ENCODE peak calls at places on chromosomes 1 and 21, in ten cellular contexts. L is memory B cell; Q is activated CD4-positive, alpha-beta T cell treated with anti-CD3 and anti-CD28 coated beads, Interleukin-2, amount 10 ng/mL, durations not matched to agents 7 days and 5 days; V is stimulated activated CD4-positive, alpha-beta T cell treated with anti-CD3 and anti-CD28 coated beads, Interleukin-12 subunit alpha, Interleukin-12 subunit beta, amount 100 ng/mL, for 48 hours; B is NCI-H146; G is KG1; R is GM23248; J is RPMI8226; H is stimulated activated CD8-positive, alpha-beta memory T cell treated with anti-CD3 and anti-CD28 coated beads, Interleukin-4, amount 100 ng/mL, for 1 hour; U is iPS DF 19.7. P is an unnamed sample.
A peak's percentile ranks its signal among the peaks of the same experiment; 100 is the strongest.

GRCh38 chr1:180278791-180279432 is 48.8 kb downstream of the LHX4 start:
- DNase-seq in Q (no peak), B (no peak), J (no peak), G (peak; percentile 17), V (no peak), H (no peak), R (no peak), L (no peak), U (no peak), P (peak; percentile 18)

GRCh38 chr1:209926045-209926444 is 12.0 kb upstream of the SYT14 start:
- DNase-seq in V (no peak), U (no peak), B (peak; percentile 94), J (no peak), H (no peak), L (no peak), G (no peak), Q (no peak), R (peak; percentile 91), P (no peak)

GRCh38 chr1:215888159-215888558 is 321.1 kb downstream of the KCTD3 start:
- DNase-seq in L (no peak), U (no peak), V (no peak), J (no peak), H (no peak), Q (no peak), R (peak; percentile 29), G (no peak), B (no peak), P (no peak)

GRCh38 chr1:25909062-25909461 is 2.8 kb upstream of the STMN1 start:
- DNase-seq in J (no peak), G (no peak), Q (no peak), U (no peak), V (no peak), B (no peak), L (no peak), R (no peak), H (no peak), P (no peak)

GRCh38 chr1:160064746-160065145 is 5.2 kb downstream of the KCNJ10 start:
- DNase-seq in G (no peak), V (no peak), Q (no peak), H (no peak), R (no peak), U (no peak), L (no peak), B (no peak), J (no peak), P (no peak)

GRCh38 chr1:232303221-232303620 is 326.7 kb downstream of the SIPA1L2 start:
- DNase-seq in V (no peak), G (no peak), Q (no peak), J (no peak), U (no peak), R (no peak), L (no peak), H (no peak), B (no peak), P (no peak)

GRCh38 chr1:214402583-214403216 is 121.7 kb downstream of the SMYD2 start:
- DNase-seq in B (no peak), L (no peak), U (no peak), J (no peak), Q (no peak), V (no peak), R (peak; percentile 52), G (no peak), H (no peak), P (no peak)

GRCh38 chr1:92439291-92439690 is 47.4 kb downstream of the GFI1 start:
- DNase-seq in L (no peak), G (no peak), V (no peak), Q (no peak), J (no peak), R (no peak), B (no peak), H (no peak), U (no peak), P (no peak)

GRCh38 chr1:57188169-57188568 is 222.4 kb upstream of the C8B start:
- DNase-seq in L (no peak), U (no peak), H (no peak), Q (no peak), R (peak; percentile 43), V (no peak), B (no peak), J (no peak), G (no peak), P (no peak)

GRCh38 chr21:43204638-43205037 is 35.8 kb downstream of the CRYAA start:
- DNase-seq in H (no peak), J (no peak), Q (no peak), G (no peak), B (no peak), R (no peak), V (no peak), U (no peak), L (no peak), P (no peak)

GRCh38 chr1:60547821-60548220 is 474.3 kb upstream of the C1orf87 start:
- DNase-seq in R (no peak), V (no peak), U (no peak), G (no peak), J (no peak), L (no peak), Q (no peak), H (no peak), B (no peak), P (no peak)

GRCh38 chr1:202858306-202858705 is 30.6 kb downstream of the RABIF start:
- DNase-seq in Q (no peak), B (no peak), U (no peak), V (no peak), R (peak; percentile 74), J (no peak), G (peak; percentile 62), H (no peak), L (no peak), P (peak; percentile 54)

GRCh38 chr1:151611288-151611790 is 511 bp upstream of the SNX27 start:
- DNase-seq in Q (no peak), J (no peak), B (peak; percentile 22), H (no peak), V (no peak), G (peak; percentile 74), R (peak; percentile 86), U (no peak), L (no peak), P (no peak)

GRCh38 chr21:33860332-33860879 is 55.2 kb downstream of the ATP5PO start:
- DNase-seq in Q (no peak), G (no peak), L (no peak), B (no peak), H (no peak), U (no peak), V (no peak), R (no peak), J (no peak), P (no peak)